ENCODE peak calls at places on chromosomes 1 and 21, in five cellular contexts. L is IMR-90, P is ovary, S is spleen, Q is breast epithelium. C is an unnamed sample.

GRCh38 chr1:41358152-41358937 is 2.9 kb upstream of the FOXO6 start:
- DNase-seq in L (no peak), P (peak), S (peak), Q (no peak), C (no peak)

GRCh38 chr1:240786880-240787279 is 174.9 kb upstream of the GREM2 start:
- DNase-seq in L (no peak), P (no peak), S (no peak), Q (no peak), C (no peak)

GRCh38 chr21:37565530-37566223 is 199.1 kb downstream of the DYRK1A start:
- DNase-seq in L (peak), P (no peak), S (no peak), Q (no peak), C (no peak)

GRCh38 chr1:156657161-156657970 is 15.4 kb downstream of the BCAN start:
- DNase-seq in L (peak), P (peak), S (peak), Q (peak), C (peak)

GRCh38 chr1:156692409-156692957 is 12.9 kb downstream of the CRABP2 start:
- DNase-seq in L (no peak), P (no peak), S (no peak), Q (peak), C (no peak)

GRCh38 chr1:39645411-39646043 is 6.1 kb upstream of the HEYL start:
- DNase-seq in L (no peak), P (no peak), S (no peak), Q (no peak), C (no peak)

GRCh38 chr1:232628335-232629214 is 1.4 kb downstream of the SIPA1L2 start:
- DNase-seq in L (peak), P (no peak), S (no peak), Q (no peak), C (no peak)

GRCh38 chr21:31473685-31474345 is 129.8 kb upstream of the TIAM1 start:
- DNase-seq in L (no peak), P (no peak), S (no peak), Q (no peak), C (no peak)

GRCh38 chr1:23732363-23733224 is 10.7 kb upstream of the ELOA start:
- DNase-seq in L (peak), P (no peak), S (peak), Q (no peak), C (no peak)

GRCh38 chr1:155092641-155093040 is 14.0 kb downstream of the EFNA3 start:
- DNase-seq in L (no peak), P (no peak), S (peak), Q (no peak), C (no peak)

GRCh38 chr1:213666922-213667321 is 320.9 kb upstream of the PROX1 start:
- DNase-seq in L (no peak), P (no peak), S (no peak), Q (no peak), C (no peak)

GRCh38 chr21:38388219-38388618 is 110.1 kb downstream of the ERG start:
- DNase-seq in L (peak), P (no peak), S (no peak), Q (no peak), C (no peak)

GRCh38 chr1:55848906-55849305 is 633.7 kb upstream of the USP24 start:
- DNase-seq in L (peak), P (no peak), S (no peak), Q (no peak), C (no peak)

GRCh38 chr1:201999625-202000238 is 10.7 kb upstream of the ELF3 start:
- DNase-seq in L (peak), P (no peak), S (peak), Q (no peak), C (no peak)

GRCh38 chr21:35882791-35883240 is 177.5 kb downstream of the SETD4 start:
- DNase-seq in L (peak), P (no peak), S (no peak), Q (no peak), C (no peak)

GRCh38 chr1:177256153-177256814 is 85.5 kb downstream of the BRINP2 start:
- DNase-seq in L (peak), P (peak), S (peak), Q (no peak), C (peak)

GRCh38 chr1:178684542-178685000 is 40.5 kb upstream of the RALGPS2 start:
- DNase-seq in L (peak), P (no peak), S (no peak), Q (no peak), C (no peak)

GRCh38 chr1:170864784-170865538 is 70.4 kb upstream of the MROH9 start:
- DNase-seq in L (no peak), P (peak), S (no peak), Q (no peak), C (no peak)

GRCh38 chr1:219402925-219403324 is 210.0 kb downstream of the ZC3H11B start:
- DNase-seq in L (no peak), P (no peak), S (no peak), Q (no peak), C (no peak)

GRCh38 chr1:172704003-172704402 is 45.1 kb downstream of the FASLG start:
- DNase-seq in L (no peak), P (no peak), S (no peak), Q (no peak), C (no peak)

GRCh38 chr1:113370868-113371267 is 19.4 kb upstream of the MAGI3 start:
- DNase-seq in L (no peak), P (no peak), S (no peak), Q (no peak), C (no peak)

GRCh38 chr1:164704954-164705353 is 146.0 kb downstream of the PBX1 start:
- DNase-seq in L (no peak), P (no peak), S (no peak), Q (no peak), C (no peak)

GRCh38 chr1:244757091-244757939 is 78.1 kb upstream of the COX20 start:
- DNase-seq in L (peak), P (no peak), S (no peak), Q (no peak), C (no peak)

GRCh38 chr1:208302702-208303101 is 58.5 kb upstream of the PLXNA2 start:
- DNase-seq in L (no peak), P (no peak), S (no peak), Q (no peak), C (no peak)

GRCh38 chr1:8674912-8675311 is 142.5 kb downstream of the RERE start:
- DNase-seq in L (peak), P (no peak), S (no peak), Q (no peak), C (no peak)

DNA sequence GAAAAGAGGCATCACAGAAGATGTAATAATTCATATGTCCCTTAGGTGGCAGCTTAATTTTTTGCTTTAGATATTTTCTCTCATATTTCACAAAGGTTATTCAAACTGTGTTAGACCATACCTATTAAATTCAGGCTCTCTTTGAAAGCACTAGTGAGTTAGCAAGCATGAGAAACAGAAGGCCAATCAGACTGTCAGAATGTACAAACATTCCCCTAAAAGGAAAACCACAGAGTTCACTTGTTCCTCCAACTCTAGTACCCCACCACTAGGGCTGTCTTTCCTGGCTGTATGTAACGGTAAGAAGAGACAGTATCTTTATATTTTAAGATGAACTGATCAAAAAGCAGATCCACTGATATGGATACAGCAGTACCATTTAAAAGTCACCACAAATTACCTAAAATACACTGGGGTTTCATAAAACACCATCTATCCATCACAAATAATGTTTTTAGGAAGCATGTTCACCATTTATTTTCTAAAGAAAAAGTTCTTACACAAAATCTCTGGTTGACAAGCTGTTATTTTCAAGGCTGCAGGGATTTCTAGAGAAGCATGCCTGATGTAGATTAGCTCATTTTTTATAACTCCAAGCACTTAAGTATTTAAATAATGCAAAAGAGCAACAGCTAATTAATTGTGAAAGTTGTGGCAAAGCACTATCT is 1.8 kb downstream of the ARPC5 start:
- DNase-seq in L (peak), P (no peak), S (no peak), Q (no peak), C (no peak)
- TF ChIP-seq POLR2A in L (peak), P (no peak), S (no peak), Q (no peak), C (no peak)

DNA sequence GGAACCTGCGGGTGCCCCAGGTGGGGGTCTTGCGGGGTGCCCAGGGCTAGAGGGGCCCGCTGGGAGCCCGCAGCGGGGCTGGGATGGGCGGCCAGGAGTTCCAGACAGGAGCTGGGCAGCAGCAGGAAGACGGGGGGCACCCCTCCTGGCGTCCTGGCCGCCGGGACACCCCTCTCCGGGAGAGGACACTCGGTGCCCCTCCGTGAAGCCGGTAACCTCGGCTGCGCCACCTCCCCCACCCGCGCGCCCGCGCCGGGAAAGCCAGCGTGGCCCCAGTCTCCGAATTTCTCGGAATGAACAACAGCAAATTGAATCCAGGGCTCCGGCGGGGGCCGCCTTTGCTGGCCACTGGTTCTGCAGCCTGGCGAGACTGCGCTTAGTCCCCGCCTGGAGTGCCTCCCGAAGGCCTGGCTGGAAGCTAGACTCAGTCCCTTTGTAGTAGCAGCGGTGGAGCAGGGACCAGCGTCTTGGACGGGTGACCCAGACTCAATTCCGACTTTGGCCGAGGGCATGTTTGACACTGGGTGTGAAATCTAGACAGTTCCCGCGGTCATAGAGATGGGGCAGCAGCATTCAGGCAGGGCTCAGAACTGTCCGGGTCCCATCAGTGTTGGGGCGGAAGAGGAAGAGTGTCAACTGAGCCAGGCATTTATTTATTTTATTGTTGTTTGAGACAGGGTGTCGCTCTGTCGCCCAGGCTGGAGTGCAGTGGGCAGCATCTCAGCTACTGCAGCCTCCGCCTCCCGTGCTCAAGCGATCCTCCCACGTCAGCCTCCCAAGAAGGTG is 766 bp downstream of the IFNGR2 start:
- DNase-seq in L (peak), P (peak), S (peak), Q (peak), C (peak)
- H3K27ac ChIP-seq in L (peak), P (peak), S (peak), Q (peak), C (peak)

GRCh38 chr1:31931241-31932225 is 6.6 kb downstream of the PTP4A2 start:
- DNase-seq in L (peak), P (no peak), S (no peak), Q (no peak), C (no peak)
- TF ChIP-seq POLR2A in L (no peak), P (no peak), S (no peak), Q (no peak), C (no peak)

DNA sequence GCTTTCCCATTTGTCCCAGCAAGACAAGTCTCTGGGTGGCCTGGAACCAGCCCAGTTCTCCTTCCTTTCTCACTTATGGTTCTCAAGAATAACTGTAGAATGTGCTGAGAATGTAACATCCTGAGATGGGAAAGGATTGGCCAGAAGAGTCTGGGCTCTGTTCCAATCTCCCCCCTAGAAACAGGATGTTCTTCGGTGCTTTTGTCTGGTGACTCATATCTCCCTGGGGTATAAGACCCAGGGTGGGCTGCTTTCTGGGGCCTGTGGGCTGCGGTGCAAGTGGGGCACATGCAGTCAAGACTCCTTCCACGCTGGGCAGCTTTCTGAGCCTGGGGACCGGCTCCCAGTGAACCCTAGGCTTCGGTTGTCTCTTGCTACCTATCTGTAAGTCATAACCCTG is 251.3 kb upstream of the POU3F1 start:
- DNase-seq in L (no peak), P (no peak), S (no peak), Q (no peak), C (no peak)
- H3K27ac ChIP-seq in L (no peak), P (no peak), S (no peak), Q (no peak), C (no peak)